ENCODE peak calls at places on chromosomes 6 and 20, in nine cellular contexts. Y, A, U, T, C, M, Z, V and L are unnamed samples.

GRCh38 chr20:5996765-5997164 is 46.3 kb downstream of the MCM8 start:
- DNase-seq in Y (no peak), A (no peak), U (no peak), T (no peak), C (no peak), M (no peak), Z (peak; percentile 83), V (no peak), L (no peak)

GRCh38 chr6:147222160-147222838 is 18.1 kb downstream of the STXBP5 start:
- DNase-seq in Y (peak; percentile 52), A (no peak), U (peak; percentile 54), T (no peak), C (no peak), M (no peak), Z (peak; percentile 18), V (no peak), L (no peak)

GRCh38 chr6:38169221-38169674 is 349.7 kb downstream of the ZFAND3 start:
- DNase-seq in Y (no peak), A (no peak), U (no peak), T (no peak), C (no peak), M (no peak), Z (no peak), V (no peak), L (no peak)

GRCh38 chr6:111844921-111845320 is 28.3 kb downstream of the FYN start:
- DNase-seq in Y (no peak), A (no peak), U (peak; percentile 65), T (no peak), C (no peak), M (no peak), Z (no peak), V (no peak), L (peak; percentile 47)

GRCh38 chr6:138005846-138006245 is 101.4 kb downstream of the PERP start:
- DNase-seq in Y (no peak), A (no peak), U (no peak), T (no peak), C (no peak), M (no peak), Z (no peak), V (no peak), L (no peak)

GRCh38 chr6:170172825-170173231 is 118.0 kb downstream of the DLL1 start:
- DNase-seq in Y (no peak), A (no peak), U (no peak), T (peak; percentile 78), C (no peak), M (no peak), Z (no peak), V (peak; percentile 43), L (peak; percentile 0)

GRCh38 chr20:58306421-58307261 is 2.9 kb upstream of the RAB22A start:
- DNase-seq in Y (peak; percentile 76), A (no peak), U (peak; percentile 66), T (no peak), C (peak; percentile 71), M (no peak), Z (peak; percentile 79), V (no peak), L (no peak)

GRCh38 chr6:56593801-56594318 is 48.8 kb downstream of the DST start:
- DNase-seq in Y (peak; percentile 57), A (no peak), U (no peak), T (no peak), C (no peak), M (no peak), Z (peak; percentile 7), V (no peak), L (no peak)

GRCh38 chr6:35317483-35318199 is 20.0 kb downstream of the DEF6 start:
- DNase-seq in Y (no peak), A (no peak), U (no peak), T (no peak), C (no peak), M (no peak), Z (no peak), V (no peak), L (no peak)

GRCh38 chr20:10519361-10520048 is 84.4 kb downstream of the SLX4IP start:
- DNase-seq in Y (peak; percentile 85), A (no peak), U (peak; percentile 64), T (no peak), C (no peak), M (no peak), Z (no peak), V (no peak), L (no peak)

GRCh38 chr20:63955281-63955845 is 853 bp downstream of the UCKL1 start:
- DNase-seq in Y (no peak), A (no peak), U (peak; percentile 15), T (no peak), C (peak; percentile 74), M (no peak), Z (peak; percentile 41), V (no peak), L (no peak)

GRCh38 chr6:11462742-11463414 is 74.7 kb upstream of the TMEM170B start:
- DNase-seq in Y (peak; percentile 46), A (no peak), U (no peak), T (no peak), C (no peak), M (no peak), Z (no peak), V (no peak), L (no peak)

GRCh38 chr6:1872649-1873131 is 263.0 kb downstream of the FOXC1 start:
- DNase-seq in Y (peak; percentile 79), A (no peak), U (peak; percentile 32), T (no peak), C (no peak), M (no peak), Z (no peak), V (no peak), L (no peak)

GRCh38 chr6:108714012-108714773 is 134.0 kb upstream of the ARMC2 start:
- DNase-seq in Y (peak; percentile 51), A (peak; percentile 59), U (peak; percentile 41), T (no peak), C (no peak), M (no peak), Z (peak; percentile 70), V (no peak), L (no peak)

GRCh38 chr6:166540631-166541331 is 45.7 kb downstream of the RAMACL start:
- DNase-seq in Y (peak; percentile 17), A (no peak), U (no peak), T (peak; percentile 81), C (peak; percentile 53), M (no peak), Z (no peak), V (no peak), L (no peak)
- H3K4me3 ChIP-seq in Y (no peak overlapping the region), A (no peak overlapping the region), U (no peak overlapping the region), T (no peak overlapping the region), C (peak overlapping the region; percentile 27), M (no peak overlapping the region), Z (no peak overlapping the region), V (no peak overlapping the region), L (no peak overlapping the region)

GRCh38 chr6:150165020-150165702 is 22.3 kb downstream of the PPP1R14C start:
- DNase-seq in Y (no peak), A (no peak), U (no peak), T (no peak), C (no peak), M (no peak), Z (no peak), V (no peak), L (no peak)
- TF ChIP-seq CTCF in Y (no peak), A (no peak), U (no peak), T (no peak), C (no peak), M (no peak), Z (no peak), V (no peak), L (no peak)

GRCh38 chr6:142927904-142928303 is 17.1 kb downstream of the HIVEP2 start:
- DNase-seq in Y (peak; percentile 12), A (no peak), U (peak; percentile 29), T (no peak), C (no peak), M (no peak), Z (no peak), V (no peak), L (no peak)

GRCh38 chr6:142927274-142927586 is 17.7 kb downstream of the HIVEP2 start:
- DNase-seq in Y (no peak), A (no peak), U (no peak), T (no peak), C (no peak), M (no peak), Z (no peak), V (no peak), L (no peak)

GRCh38 chr6:142926494-142927273 is 18.3 kb downstream of the HIVEP2 start:
- DNase-seq in Y (peak; percentile 90), A (peak; percentile 93), U (peak; percentile 84), T (peak; percentile 94), C (peak; percentile 86), M (no peak), Z (peak; percentile 14), V (peak; percentile 89), L (peak; percentile 82)

GRCh38 chr6:142926177-142926493 is 18.8 kb downstream of the HIVEP2 start:
- DNase-seq in Y (no peak), A (no peak), U (no peak), T (no peak), C (no peak), M (no peak), Z (no peak), V (no peak), L (no peak)

DNA sequence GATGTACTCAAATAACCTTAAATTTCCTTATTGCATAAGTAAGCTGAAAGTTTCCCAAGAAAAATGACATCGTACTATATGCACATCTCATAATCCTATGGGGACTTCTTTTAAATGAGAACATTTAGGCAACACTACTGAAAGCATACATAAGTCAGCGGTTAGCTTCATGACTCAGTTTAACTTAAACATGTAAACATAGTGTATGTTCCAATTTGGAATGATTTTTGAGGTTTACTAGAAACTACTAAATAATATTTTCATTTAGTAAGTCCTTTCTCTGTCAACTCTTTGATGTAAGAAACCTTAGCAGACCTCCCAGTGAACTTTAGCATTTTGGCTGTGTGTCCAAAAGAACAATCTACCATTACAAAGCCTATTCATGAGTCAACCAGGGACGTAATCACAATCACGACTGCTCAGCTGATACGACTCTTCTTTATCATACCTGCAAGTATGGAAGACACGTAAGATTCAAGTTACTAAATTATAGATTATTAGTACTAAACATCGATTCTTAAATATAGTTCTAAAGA is 19.3 kb downstream of the HIVEP2 start:
- DNase-seq in Y (peak; percentile 89), A (no peak), U (peak; percentile 88), T (no peak), C (no peak), M (no peak), Z (no peak), V (no peak), L (no peak)
- H3K4me3 ChIP-seq in Y (no peak overlapping the region), A (no peak overlapping the region), U (no peak overlapping the region), T (no peak overlapping the region), C (no peak overlapping the region), M (no peak overlapping the region), Z (no peak overlapping the region), V (no peak overlapping the region), L (no peak overlapping the region)

DNA sequence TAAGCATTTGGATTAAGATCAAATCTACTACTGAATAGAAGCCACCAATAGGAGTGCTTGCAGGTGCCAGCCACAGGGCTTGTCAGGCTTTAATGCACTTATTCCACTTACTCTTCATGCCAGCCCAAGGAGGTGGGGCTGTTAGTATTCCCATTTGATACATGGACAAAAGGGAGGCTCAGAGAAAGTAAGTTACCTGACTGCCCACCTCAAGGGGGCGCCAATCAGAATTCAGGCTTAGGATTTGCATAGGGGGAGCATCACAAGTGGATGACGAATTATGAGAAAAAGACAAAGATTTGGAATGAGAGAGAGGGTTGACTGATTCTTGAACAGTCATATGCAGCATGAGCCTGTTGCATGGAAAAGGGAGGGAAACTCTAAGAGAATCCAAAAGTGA is 188.4 kb upstream of the TSHZ2 start:
- DNase-seq in Y (no peak), A (no peak), U (no peak), T (no peak), C (no peak), M (no peak), Z (no peak), V (no peak), L (no peak)
- TF ChIP-seq CTCF in Y (no peak), A (no peak), U (no peak), T (no peak), C (peak; percentile 23), M (peak; percentile 44), Z (no peak), V (no peak), L (no peak)

GRCh38 chr6:101705866-101706265 is 312.4 kb downstream of the GRIK2 start:
- DNase-seq in Y (peak; percentile 43), A (no peak), U (no peak), T (no peak), C (no peak), M (no peak), Z (no peak), V (no peak), L (no peak)
- H3K4me3 ChIP-seq in Y (no peak overlapping the region), A (no peak overlapping the region), U (no peak overlapping the region), T (no peak overlapping the region), C (no peak overlapping the region), M (no peak overlapping the region), Z (no peak overlapping the region), V (no peak overlapping the region), L (no peak overlapping the region)